ENCODE peak calls at places on chromosomes 3 and 15, in nine cellular contexts. B is HEK293T; A is A172; M is T-helper 9 cell; F is kidney tubule cell; J is left colon; V is activated CD4-positive, alpha-beta T cell treated with anti-CD3 and anti-CD28 coated beads for 36 hours; D is body of pancreas; S is KBM-7. K is an unnamed sample.

GRCh38 chr3:162368377-162368776 is 871.8 kb downstream of the OTOL1 start:
- DNase-seq in D (no peak), V (no peak), S (no peak), A (no peak), F (no peak), B (no peak), M (no peak), J (no peak), K (no peak)

GRCh38 chr15:84816694-84817460 is at the start of gene ALPK3:
- DNase-seq in M (no peak), J (no peak), D (peak), V (no peak), A (no peak), B (no peak), F (peak), S (no peak), K (peak)

GRCh38 chr3:184218814-184219213 is 10.6 kb upstream of the VWA5B2 start:
- DNase-seq in F (no peak), J (no peak), B (no peak), M (no peak), D (no peak), V (no peak), S (no peak), A (no peak), K (no peak)

GRCh38 chr3:11405323-11405722 is 133.1 kb downstream of the ATG7 start:
- DNase-seq in M (no peak), S (no peak), J (no peak), B (no peak), D (no peak), F (no peak), V (no peak), A (no peak), K (no peak)

GRCh38 chr3:112635674-112636073 is 5.3 kb downstream of the CCDC80 start:
- DNase-seq in M (no peak), F (peak), B (no peak), V (no peak), A (peak), S (no peak), D (no peak), J (peak), K (no peak)

GRCh38 chr15:99169769-99170311 is 65.0 kb downstream of the SYNM start:
- DNase-seq in B (no peak), V (no peak), A (no peak), D (no peak), F (no peak), S (no peak), J (peak), M (no peak), K (no peak)

GRCh38 chr15:83284563-83285283 is at the start of gene BNC1:
- DNase-seq in A (no peak), B (no peak), D (no peak), V (peak), J (no peak), M (no peak), F (peak), S (no peak), K (peak)

GRCh38 chr15:67076147-67076843 is 10.9 kb downstream of the SMAD3 start:
- DNase-seq in F (peak), J (no peak), D (no peak), M (no peak), B (no peak), A (peak), V (peak), S (no peak), K (no peak)

GRCh38 chr15:44296625-44297524 is 8.4 kb downstream of the GOLM2 start:
- DNase-seq in M (no peak), A (peak), S (peak), V (no peak), J (peak), D (peak), B (no peak), F (peak), K (no peak)

GRCh38 chr15:67918205-67918861 is 78.5 kb upstream of the RNU6-1 start:
- DNase-seq in A (no peak), S (no peak), D (no peak), J (no peak), B (no peak), M (no peak), V (no peak), F (no peak), K (no peak)

K was measured in retina.